ENCODE peak calls at places on chromosomes 2 and 18, in four cellular contexts. B is tibial artery, Y is HCT116, D is upper lobe of left lung. U is an unnamed sample.
A peak's percentile ranks its signal among the peaks of the same experiment; 100 is the strongest.

GRCh38 chr2:84959494-84960156 is 11.3 kb upstream of the KCMF1 start:
- DNase-seq in B (no peak), Y (no peak), D (no peak), U (no peak)

GRCh38 chr2:174343343-174343637 is 8.5 kb downstream of the SP9 start:
- DNase-seq in B (no peak), Y (no peak), D (no peak), U (no peak)

GRCh38 chr2:20604957-20605381 is 45.9 kb downstream of the HS1BP3 start:
- DNase-seq in B (peak; percentile 39), Y (no peak), D (no peak), U (no peak)

GRCh38 chr18:48446582-48447225 is 37.5 kb upstream of the ZBTB7C start:
- DNase-seq in B (peak; percentile 92), Y (peak; percentile 57), D (peak; percentile 92), U (peak; percentile 53)

GRCh38 chr2:232415138-232415690 is 8.6 kb downstream of the ALPG start:
- DNase-seq in B (no peak), Y (no peak), D (no peak), U (no peak)

GRCh38 chr2:191114403-191114886 is 36.3 kb downstream of the STAT4 start:
- DNase-seq in B (no peak), Y (no peak), D (no peak), U (no peak)

GRCh38 chr2:205463626-205464025 is 218.7 kb upstream of the NRP2 start:
- DNase-seq in B (no peak), Y (no peak), D (no peak), U (no peak)

GRCh38 chr2:84723831-84724230 is 157.1 kb downstream of the TRABD2A start:
- DNase-seq in B (no peak), Y (no peak), D (no peak), U (no peak)

GRCh38 chr2:37766087-37766486 is 94.6 kb upstream of the CDC42EP3 start:
- DNase-seq in B (no peak), Y (no peak), D (no peak), U (no peak)

GRCh38 chr2:139495851-139496250 is 715.7 kb upstream of the NXPH2 start:
- DNase-seq in B (no peak), Y (no peak), D (no peak), U (no peak)

GRCh38 chr18:12074734-12075133 is 18.9 kb upstream of the ANKRD62 start:
- DNase-seq in B (no peak), Y (no peak), D (no peak), U (no peak)
- TF ChIP-seq CTCF in B (no peak), Y (no peak), D (no peak), U (no peak)

GRCh38 chr2:44941551-44942234 is at the start of gene SIX3:
- DNase-seq in B (no peak), Y (peak; percentile 79), D (peak; percentile 82), U (no peak)
- H3K27ac ChIP-seq in B (no peak within 1 kb of the TSS), Y (peak within 1 kb of the TSS; percentile 27), D (no peak within 1 kb of the TSS), U (no peak within 1 kb of the TSS)

GRCh38 chr18:36492604-36493329 is 195.3 kb downstream of the FHOD3 start:
- DNase-seq in B (no peak), Y (no peak), D (no peak), U (no peak)
- TF ChIP-seq CTCF in B (no peak), Y (no peak), D (no peak), U (no peak)

DNA sequence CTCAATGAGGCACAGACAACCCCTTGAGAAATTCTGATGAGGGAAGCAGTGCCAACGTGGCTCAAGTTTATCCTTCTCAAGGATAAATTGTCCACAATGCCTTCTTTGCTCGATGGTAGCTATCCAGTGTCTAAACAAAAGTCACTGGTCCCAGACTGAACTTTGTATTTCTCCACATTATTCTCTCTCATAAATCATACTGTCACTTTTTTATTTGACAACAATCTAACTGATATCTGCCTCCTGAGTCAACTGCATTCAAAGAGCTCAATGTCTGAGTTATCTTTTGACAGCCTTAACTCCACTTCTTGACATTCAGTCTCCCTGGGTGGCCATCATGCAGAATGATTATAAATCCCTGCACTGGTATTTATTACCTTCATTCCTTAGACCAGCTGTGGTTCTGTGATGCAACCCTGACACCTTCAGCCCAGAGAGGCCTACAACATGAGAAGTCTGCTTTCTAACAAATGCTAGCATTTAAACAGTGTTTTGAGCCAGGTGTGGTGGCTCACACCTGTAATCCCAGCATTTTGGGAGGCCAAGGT is 38.2 kb downstream of the IMMT start:
- DNase-seq in B (no peak), Y (no peak), D (no peak), U (no peak)
- H3K27ac ChIP-seq in B (no peak overlapping the region), Y (no peak overlapping the region), D (no peak overlapping the region), U (no peak overlapping the region)

DNA sequence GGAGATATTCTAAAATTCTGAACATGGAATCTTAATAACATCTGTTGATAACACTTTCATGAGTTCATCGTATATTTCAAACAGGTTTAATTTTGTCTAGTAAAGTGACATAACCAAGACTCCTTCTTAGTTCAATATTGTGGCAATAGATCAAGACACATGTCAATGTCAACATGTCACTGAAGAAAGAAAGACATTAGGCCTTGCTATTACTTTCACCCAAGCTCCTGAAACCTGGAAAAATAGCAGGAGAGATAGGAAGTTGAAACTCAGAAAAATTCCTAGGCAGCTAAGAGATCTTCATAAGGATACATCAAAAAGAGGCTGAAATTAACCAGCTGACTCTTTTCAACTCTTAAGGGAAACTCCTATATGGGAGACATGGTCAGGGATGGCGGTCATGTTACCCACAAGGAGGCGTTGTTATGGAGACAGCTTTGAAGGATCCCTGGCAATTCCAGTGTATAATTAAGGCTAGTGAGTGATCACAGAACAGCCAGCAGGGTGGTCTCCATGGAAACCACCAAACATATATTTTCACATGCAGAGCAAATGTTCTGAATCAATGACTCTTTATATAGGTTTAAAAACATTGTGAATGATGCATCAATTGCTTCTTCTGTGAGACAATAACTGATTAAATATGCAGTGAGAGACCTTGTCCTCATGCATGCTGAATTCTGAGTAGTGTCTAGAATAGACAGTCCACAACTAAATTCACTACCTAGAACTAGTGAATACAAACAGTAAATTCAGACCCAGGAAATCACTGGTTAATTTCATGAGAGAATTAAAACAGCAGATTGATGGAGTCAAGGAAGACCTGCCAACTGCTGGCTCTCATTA is 115.3 kb upstream of the RIOK3 start:
- DNase-seq in B (no peak), Y (peak; percentile 19), D (no peak), U (no peak)
- TF ChIP-seq CTCF in B (no peak), Y (no peak), D (no peak), U (no peak)